ENCODE peak calls at places on chromosomes 1 and 21, in eight cellular contexts. L, M, E, P, N, Z, C and Q are unnamed samples.

GRCh38 chr1:63343922-63344321 is 21.6 kb downstream of the FOXD3 start:
- DNase-seq in E (no peak), L (no peak), P (no peak), N (no peak), M (no peak), Z (no peak), C (no peak), Q (no peak)

GRCh38 chr1:165543651-165544452 is at the start of gene LRRC52:
- DNase-seq in C (peak), P (no peak), Z (peak), L (no peak), N (peak), M (peak), E (no peak), Q (peak)

GRCh38 chr1:39690943-39691382 is 270 bp downstream of the HPCAL4 start:
- DNase-seq in L (no peak), C (no peak), N (no peak), P (no peak), M (no peak), Z (no peak), E (no peak), Q (no peak)

GRCh38 chr1:40901886-40902633 is 39.9 kb upstream of the CITED4 start:
- DNase-seq in Z (no peak), L (peak), E (peak), N (no peak), C (no peak), P (peak), M (peak), Q (peak)

GRCh38 chr21:34189506-34189905 is 116.1 kb downstream of the MRPS6 start:
- DNase-seq in C (no peak), L (no peak), M (no peak), E (no peak), N (no peak), P (no peak), Z (no peak), Q (no peak)

GRCh38 chr1:165289556-165289955 is 67.0 kb downstream of the LMX1A start:
- DNase-seq in Z (no peak), M (no peak), P (no peak), L (no peak), N (no peak), E (no peak), C (no peak), Q (no peak)

GRCh38 chr1:210855440-210855839 is 278.5 kb downstream of the KCNH1 start:
- DNase-seq in E (no peak), Z (peak), C (no peak), N (no peak), L (no peak), M (no peak), P (no peak), Q (no peak)

GRCh38 chr1:19359357-19359756 is 47.2 kb downstream of the SLC66A1 start:
- DNase-seq in M (no peak), N (no peak), C (no peak), L (no peak), P (no peak), E (no peak), Z (no peak), Q (no peak)

GRCh38 chr21:40146201-40146890 is 279.1 kb downstream of the PCP4 start:
- DNase-seq in Z (no peak), L (no peak), P (no peak), E (no peak), M (no peak), N (no peak), C (no peak), Q (peak)

GRCh38 chr1:161158316-161159016 is 834 bp upstream of the USP21 start:
- DNase-seq in M (no peak), L (no peak), E (no peak), P (no peak), Z (no peak), N (no peak), C (no peak), Q (no peak)

GRCh38 chr1:233478611-233479010 is 135.3 kb upstream of the KCNK1 start:
- DNase-seq in P (no peak), M (no peak), E (no peak), Z (no peak), N (no peak), C (no peak), L (no peak), Q (no peak)

GRCh38 chr1:200733907-200734306 is 4.8 kb upstream of the CAMSAP2 start:
- DNase-seq in M (no peak), C (no peak), E (no peak), N (no peak), Z (no peak), P (no peak), L (no peak), Q (peak)

GRCh38 chr1:78834201-78834741 is 172.3 kb downstream of the ADGRL4 start:
- DNase-seq in Z (no peak), N (no peak), C (no peak), P (no peak), M (no peak), L (no peak), E (no peak), Q (no peak)

GRCh38 chr1:53047737-53048344 is 14.2 kb upstream of the PODN start:
- DNase-seq in M (no peak), E (no peak), L (peak), Z (peak), C (no peak), N (no peak), P (peak), Q (peak)

GRCh38 chr1:179774033-179774432 is 30.9 kb downstream of the FAM163A start:
- DNase-seq in Z (no peak), L (no peak), C (no peak), M (no peak), E (no peak), P (no peak), N (no peak), Q (no peak)

GRCh38 chr1:19967808-19968207 is 11.6 kb downstream of the PLA2G2A start:
- DNase-seq in M (peak), N (no peak), L (no peak), P (no peak), E (no peak), Z (no peak), C (no peak), Q (no peak)

GRCh38 chr1:45863117-45863670 is 59.8 kb downstream of the MAST2 start:
- DNase-seq in E (no peak), Z (no peak), M (no peak), C (no peak), P (peak), L (no peak), N (no peak), Q (no peak)

GRCh38 chr1:112493351-112493750 is 15.4 kb upstream of the WNT2B start:
- DNase-seq in P (no peak), L (no peak), M (no peak), E (no peak), N (no peak), Z (no peak), C (no peak), Q (no peak)

DNA sequence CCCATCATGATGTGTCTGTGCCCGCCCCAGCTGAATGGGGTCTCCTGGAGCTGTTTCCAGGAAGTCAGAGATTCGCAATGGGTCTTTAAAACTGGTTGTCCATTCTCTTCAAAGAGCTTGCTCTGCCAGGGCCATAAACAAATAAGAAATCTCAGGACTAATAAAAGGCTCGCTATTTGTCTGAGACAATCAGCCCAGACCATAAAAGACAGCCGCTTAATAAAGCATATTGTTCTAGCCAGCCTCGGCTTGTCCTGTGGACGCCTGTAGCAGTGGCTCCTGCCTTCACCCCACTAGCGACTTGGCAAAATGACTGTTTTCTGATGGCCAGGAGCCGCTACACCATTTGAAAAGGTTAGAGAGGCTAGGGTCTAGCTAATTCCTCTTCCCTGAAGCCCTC is 20.6 kb upstream of the SELENON start:
- DNase-seq in C (no peak), N (no peak), Z (no peak), P (no peak), E (no peak), L (no peak), M (no peak), Q (no peak)
- TF ChIP-seq CTCF in C (no peak), N (no peak), Z (no peak), P (no peak), E (no peak), L (no peak), M (no peak), Q (no peak)

DNA sequence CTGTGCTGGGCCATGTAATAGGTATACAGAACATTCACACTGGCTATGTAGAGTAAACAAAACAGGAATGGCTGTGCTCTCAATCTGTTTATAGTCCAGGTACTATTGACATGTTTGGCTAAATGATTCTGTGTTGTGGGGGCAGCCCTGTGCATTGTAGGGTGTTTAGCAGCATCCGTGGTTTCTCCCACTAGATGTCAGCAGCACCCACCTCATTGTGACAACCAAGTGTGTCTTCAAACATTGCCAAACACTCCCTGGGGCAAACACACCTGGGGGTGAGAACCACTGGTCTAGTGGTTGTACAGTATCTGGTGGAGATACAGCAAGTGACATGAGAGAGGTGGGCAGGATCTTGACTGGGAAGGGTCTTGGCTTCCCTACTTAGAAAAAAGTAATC is 80.4 kb upstream of the SPATA6 start:
- DNase-seq in L (no peak), P (peak), Z (no peak), M (no peak), E (no peak), C (no peak), N (no peak), Q (peak)
- TF ChIP-seq CTCF in L (peak), P (no peak), Z (peak), M (peak), E (no peak), C (peak), N (no peak), Q (peak)

DNA sequence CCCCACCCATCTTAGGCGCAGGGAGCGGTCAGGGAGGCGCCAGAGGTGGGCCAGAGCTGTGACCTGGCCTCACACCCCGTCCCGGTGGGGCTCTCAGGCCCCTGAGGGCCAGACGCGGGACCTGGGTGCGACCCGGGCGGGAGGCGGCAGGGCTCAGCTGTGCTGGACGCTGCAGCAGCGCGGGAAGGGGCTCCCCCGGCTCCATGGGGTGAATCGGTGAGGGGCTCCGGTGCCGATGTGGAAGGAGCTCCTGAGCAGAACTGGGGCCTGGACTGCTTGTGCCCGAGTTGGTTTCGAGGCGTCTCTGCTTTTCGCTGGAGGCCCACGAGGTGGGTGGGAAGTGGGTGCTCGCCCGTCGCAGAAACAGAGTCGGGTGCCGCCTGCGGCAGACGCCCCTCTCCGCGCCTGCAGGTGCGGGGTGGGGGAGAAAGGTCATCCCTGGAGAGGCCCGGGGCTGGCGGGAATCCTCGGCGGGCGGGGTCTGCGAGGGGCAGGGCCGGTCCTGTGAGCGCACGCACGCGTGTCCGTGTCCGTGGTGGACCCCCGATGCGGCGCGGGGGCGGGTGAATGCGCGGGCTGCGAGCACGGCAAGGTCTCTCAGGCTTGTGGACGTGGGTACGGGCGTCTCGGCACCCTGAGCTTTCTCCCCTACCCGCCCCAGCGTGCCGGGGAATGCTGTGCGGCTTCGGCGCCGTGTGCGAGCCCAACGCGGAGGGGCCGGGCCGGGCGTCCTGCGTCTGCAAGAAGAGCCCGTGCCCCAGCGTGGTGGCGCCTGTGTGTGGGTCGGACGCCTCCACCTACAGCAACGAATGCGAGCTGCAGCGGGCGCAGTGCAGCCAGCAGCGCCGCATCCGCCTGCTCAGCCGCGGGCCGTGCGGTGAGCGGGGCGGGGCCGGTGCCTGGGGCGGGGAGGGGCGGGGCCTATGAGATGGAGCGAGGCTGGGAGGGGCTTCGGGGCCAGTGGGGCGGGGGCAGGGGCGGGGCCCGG is 20.4 kb downstream of the AGRN start:
- DNase-seq in E (peak), C (peak), M (peak), Z (peak), L (peak), N (peak), P (peak), Q (peak)
- TF ChIP-seq CTCF in E (no peak), C (no peak), M (no peak), Z (no peak), L (peak), N (no peak), P (no peak), Q (no peak)

GRCh38 chr1:246219508-246220030 is 287.5 kb downstream of the SMYD3 start:
- DNase-seq in E (no peak), L (no peak), N (no peak), C (no peak), P (no peak), Z (peak), M (no peak), Q (no peak)

GRCh38 chr1:246220495-246221065 is 286.5 kb downstream of the SMYD3 start:
- DNase-seq in E (no peak), Z (no peak), M (no peak), C (no peak), P (no peak), N (no peak), L (no peak), Q (no peak)

GRCh38 chr1:246218686-246219085 is 288.4 kb downstream of the SMYD3 start:
- DNase-seq in M (no peak), Z (no peak), C (no peak), L (no peak), E (no peak), N (no peak), P (no peak), Q (no peak)

GRCh38 chr1:246221390-246222240 is 285.5 kb downstream of the SMYD3 start:
- DNase-seq in Z (no peak), P (no peak), C (peak), L (no peak), N (no peak), E (no peak), M (no peak), Q (no peak)
- TF ChIP-seq CTCF in Z (no peak), P (no peak), C (no peak), L (no peak), N (no peak), E (no peak), M (no peak), Q (no peak)

DNA sequence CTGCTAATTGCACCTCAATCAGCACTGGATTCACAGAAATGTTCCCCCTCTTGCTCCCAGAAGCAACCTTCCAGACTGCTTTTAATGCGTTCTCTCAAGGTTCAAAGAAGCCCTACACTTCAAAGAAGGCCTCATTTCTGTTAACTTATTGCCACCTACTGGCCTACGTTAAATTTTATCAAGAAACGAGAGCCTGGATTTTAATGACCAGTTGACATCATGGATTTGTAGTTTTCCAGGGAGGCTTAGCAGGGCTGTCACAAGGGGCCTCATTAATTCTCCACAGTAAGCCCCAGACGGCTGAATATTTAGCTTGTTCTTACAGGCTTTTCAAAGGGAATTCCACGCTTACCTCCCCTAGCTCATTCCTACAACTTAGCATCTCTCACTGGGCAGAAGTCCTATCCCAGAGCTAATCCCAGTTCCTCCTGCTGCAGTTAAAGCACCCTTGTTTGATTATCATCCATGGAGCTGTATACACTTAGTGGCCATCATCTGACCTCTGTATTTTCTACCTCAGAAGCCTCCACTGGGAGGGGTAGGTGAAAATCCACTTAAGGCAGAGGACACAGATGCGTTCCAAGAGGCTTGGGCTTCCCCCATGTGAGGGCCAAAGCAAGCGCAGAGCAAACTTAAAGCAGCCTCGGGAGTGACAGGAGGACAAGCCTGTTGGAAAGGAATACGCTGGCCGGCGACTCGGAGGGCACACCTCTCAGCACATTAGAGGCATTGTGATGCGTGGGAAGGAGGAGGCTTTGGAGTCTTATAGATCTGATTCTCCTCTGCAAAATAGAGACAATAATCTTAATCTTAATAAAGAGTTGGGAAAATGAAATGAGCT is 32.2 kb upstream of the CYP4X1 start:
- DNase-seq in P (peak), L (no peak), N (no peak), E (no peak), C (no peak), Z (peak), M (no peak), Q (peak)
- TF ChIP-seq CTCF in P (no peak), L (no peak), N (no peak), E (no peak), C (no peak), Z (peak), M (peak), Q (peak)

DNA sequence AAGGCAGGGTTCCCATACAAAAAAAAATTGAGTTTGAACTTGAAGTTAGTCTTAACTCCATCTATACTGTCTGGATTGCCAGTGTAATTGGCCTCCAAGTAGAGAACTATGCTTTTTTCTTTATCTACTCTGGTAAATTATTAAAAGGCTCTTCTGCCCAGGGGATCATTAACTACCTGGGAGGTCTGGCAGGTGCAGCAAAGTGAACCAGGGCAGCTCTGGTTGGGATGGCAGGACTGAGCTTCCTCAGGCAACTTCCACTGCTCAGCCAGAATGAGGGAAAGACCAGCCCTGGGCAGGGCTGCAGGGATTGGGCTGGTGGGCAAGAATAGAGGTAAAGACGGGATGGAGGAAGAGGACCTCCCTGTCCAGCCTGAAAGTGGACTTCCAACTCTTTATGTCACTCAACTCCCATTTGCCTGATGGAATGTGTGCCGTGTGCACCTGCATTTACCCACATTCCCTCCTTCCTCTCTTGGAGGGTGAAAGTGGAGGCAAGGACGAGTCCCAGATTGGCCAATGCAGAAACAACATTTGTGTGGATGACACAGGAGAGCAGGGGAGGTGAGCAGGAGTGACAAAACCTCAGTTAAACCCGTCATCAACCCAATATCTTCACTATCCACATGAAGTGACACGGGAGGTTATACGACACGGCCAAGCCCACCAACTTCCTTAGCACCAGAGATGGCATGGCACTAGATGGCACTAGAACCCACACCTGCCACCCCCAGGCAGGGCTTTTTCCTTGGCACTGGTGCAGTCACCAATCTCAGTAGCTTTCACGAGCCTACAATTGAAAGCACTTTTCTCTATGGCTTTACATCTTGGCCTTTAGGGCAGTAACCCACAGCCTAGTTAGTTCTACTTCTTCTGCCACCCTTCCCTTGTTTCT is 25.2 kb downstream of the CCN1 start:
- DNase-seq in L (no peak), E (no peak), Z (no peak), M (no peak), P (no peak), N (no peak), C (no peak), Q (no peak)
- TF ChIP-seq CTCF in L (no peak), E (no peak), Z (no peak), M (no peak), P (no peak), N (no peak), C (no peak), Q (no peak)